ENCODE peak calls at places on chromosomes 16 and 17, in four cellular contexts. N, T, O and S are unnamed samples.

GRCh38 chr17:34386925-34387550 is 24.0 kb upstream of the CCL1 start:
- DNase-seq in O (peak; percentile 28), T (no peak), N (no peak), S (no peak)

GRCh38 chr17:3167574-3167973 is 29.7 kb upstream of the OR1A2 start:
- DNase-seq in N (peak; percentile 29), T (no peak), O (no peak), S (no peak)

GRCh38 chr17:45284176-45285140 is 22.6 kb upstream of the SPATA32 start:
- DNase-seq in T (peak; percentile 40), N (no peak), O (no peak), S (no peak)

GRCh38 chr16:19167710-19168172 is 299 bp upstream of the SYT17 start:
- DNase-seq in O (peak; percentile 66), N (peak; percentile 89), T (no peak), S (no peak)

GRCh38 chr17:27591986-27592385 is 39.0 kb upstream of the LGALS9 start:
- DNase-seq in T (no peak), O (no peak), N (no peak), S (no peak)

GRCh38 chr17:74201250-74201649 is 2.2 kb upstream of the RPL38 start:
- DNase-seq in T (no peak), O (no peak), N (no peak), S (no peak)

GRCh38 chr16:81708459-81709368 is 70.4 kb upstream of the PLCG2 start:
- DNase-seq in O (no peak), N (no peak), T (no peak), S (no peak)

GRCh38 chr16:52071101-52071500 is 475.8 kb downstream of the TOX3 start:
- DNase-seq in T (no peak), O (no peak), N (no peak), S (no peak)

GRCh38 chr16:27311449-27311831 is 2.3 kb upstream of the IL4R start:
- DNase-seq in O (no peak), T (no peak), N (no peak), S (no peak)

GRCh38 chr17:35790826-35791225 is 4.6 kb downstream of the MMP28 start:
- DNase-seq in T (no peak), N (no peak), O (no peak), S (no peak)

GRCh38 chr17:35761601-35762000 is 914 bp downstream of the C17orf50 start:
- DNase-seq in T (no peak), O (no peak), N (no peak), S (no peak)

GRCh38 chr16:56988161-56988947 is 1.0 kb upstream of the NLRC5 start:
- DNase-seq in T (no peak), N (no peak), O (no peak), S (no peak)

GRCh38 chr16:31421587-31421986 is 6.6 kb downstream of the COX6A2 start:
- DNase-seq in O (no peak), T (no peak), N (peak; percentile 62), S (no peak)

GRCh38 chr16:2062801-2063200 is 15.0 kb downstream of the TSC2 start:
- DNase-seq in T (no peak), O (no peak), N (no peak), S (no peak)

GRCh38 chr17:31722251-31723056 is 136.6 kb downstream of the COPRS start:
- DNase-seq in O (no peak), T (no peak), N (no peak), S (no peak)

GRCh38 chr17:77282524-77283515 is 142.1 kb downstream of the SEC14L1 start:
- DNase-seq in N (peak; percentile 51), T (no peak), O (no peak), S (no peak)

GRCh38 chr16:28872952-28873351 is 5.3 kb upstream of the ATP2A1 start:
- DNase-seq in T (no peak), N (no peak), O (no peak), S (no peak)

GRCh38 chr17:75872434-75873351 is 5.7 kb downstream of the TRIM47 start:
- DNase-seq in T (peak; percentile 71), O (no peak), N (no peak), S (no peak)

GRCh38 chr16:85720319-85720637 is 30.6 kb downstream of the C16orf74 start:
- DNase-seq in T (no peak), O (no peak), N (no peak), S (no peak)

GRCh38 chr17:57875109-57876022 is 25.5 kb upstream of the MRPS23 start:
- DNase-seq in T (no peak), N (no peak), O (peak; percentile 71), S (peak; percentile 47)

GRCh38 chr17:42969006-42969581 is 4.8 kb upstream of the AARSD1 start:
- DNase-seq in O (no peak), N (no peak), T (no peak), S (no peak)

GRCh38 chr17:56678249-56679144 is 85.0 kb downstream of the NOG start:
- DNase-seq in O (no peak), N (no peak), T (no peak), S (no peak)

GRCh38 chr17:63762106-63763078 is 11.0 kb downstream of the CCDC47 start:
- DNase-seq in T (no peak), O (no peak), N (no peak), S (no peak)

GRCh38 chr17:67696347-67696746 is 21.4 kb upstream of the NOL11 start:
- DNase-seq in O (no peak), N (no peak), T (no peak), S (no peak)

GRCh38 chr16:48586083-48586482 is 23.9 kb downstream of the N4BP1 start:
- DNase-seq in T (no peak), N (no peak), O (no peak), S (no peak)